ENCODE peak calls at places on chromosomes 11 and 22, in four cellular contexts. T is ureter; O is CD4-positive, alpha-beta T cell; F is amygdala. Z is an unnamed sample.

GRCh38 chr11:3855808-3856491 is 486 bp downstream of the STIM1 start:
- DNase-seq in O (peak), F (no peak), T (peak), Z (peak)

GRCh38 chr11:129724866-129725265 is 90.8 kb upstream of the TMEM45B start:
- DNase-seq in T (no peak), F (no peak), O (no peak), Z (no peak)

GRCh38 chr11:7592706-7593105 is 78.9 kb downstream of the PPFIBP2 start:
- DNase-seq in O (no peak), F (no peak), T (no peak), Z (peak)

GRCh38 chr11:68411501-68411991 is 49.0 kb upstream of the PPP6R3 start:
- DNase-seq in T (no peak), O (no peak), F (no peak), Z (no peak)

GRCh38 chr22:38872831-38873248 is 824 bp upstream of the CBX6 start:
- DNase-seq in O (peak), F (peak), T (peak), Z (peak)

GRCh38 chr22:30414525-30415047 is 11.0 kb upstream of the MTFP1 start:
- DNase-seq in T (no peak), F (no peak), O (no peak), Z (no peak)

GRCh38 chr11:66326261-66327111 is 9.6 kb upstream of the CD248 start:
- DNase-seq in O (peak), T (peak), F (no peak), Z (no peak)

GRCh38 chr22:50708474-50708873 is 29.5 kb upstream of the ACR start:
- DNase-seq in O (no peak), F (no peak), T (no peak), Z (no peak)

GRCh38 chr11:12653729-12654128 is 20.5 kb upstream of the TEAD1 start:
- DNase-seq in O (no peak), T (no peak), F (no peak), Z (no peak)